ENCODE peak calls at places on chromosomes 13 and 19, in five cellular contexts. One of them, this sample, is unnamed.

GRCh38 chr19:38766276-38767047 is 6.9 kb downstream of the LGALS7 start:
- DNase-seq in thoracic aorta: no peak
- DNase-seq in foreskin fibroblast: no peak
- DNase-seq in keratinocyte: no peak
- DNase-seq in psoas muscle: peak; percentile 17
- DNase-seq in this sample: no peak

GRCh38 chr13:114066956-114067355 is 65.5 kb downstream of the RASA3 start:
- DNase-seq in thoracic aorta: no peak
- DNase-seq in foreskin fibroblast: no peak
- DNase-seq in keratinocyte: no peak
- DNase-seq in psoas muscle: no peak
- DNase-seq in this sample: no peak

GRCh38 chr13:77563110-77563509 is 27.6 kb downstream of the SCEL start:
- DNase-seq in thoracic aorta: no peak
- DNase-seq in foreskin fibroblast: peak; percentile 37
- DNase-seq in keratinocyte: no peak
- DNase-seq in psoas muscle: no peak
- DNase-seq in this sample: no peak

GRCh38 chr13:77620138-77620537 is 77.3 kb upstream of the SLAIN1 start:
- DNase-seq in thoracic aorta: no peak
- DNase-seq in foreskin fibroblast: no peak
- DNase-seq in keratinocyte: no peak
- DNase-seq in psoas muscle: no peak
- DNase-seq in this sample: no peak

GRCh38 chr19:54955356-54955755 is 8.0 kb upstream of the NLRP7 start:
- DNase-seq in thoracic aorta: no peak
- DNase-seq in foreskin fibroblast: no peak
- DNase-seq in keratinocyte: no peak
- DNase-seq in psoas muscle: no peak
- DNase-seq in this sample: no peak

GRCh38 chr19:54207908-54208783 is 7.5 kb downstream of the RPS9 start:
- DNase-seq in thoracic aorta: no peak
- DNase-seq in foreskin fibroblast: peak; percentile 86
- DNase-seq in keratinocyte: no peak
- DNase-seq in psoas muscle: peak; percentile 73
- DNase-seq in this sample: peak; percentile 66

GRCh38 chr13:74287672-74288169 is 153.5 kb upstream of the KLF12 start:
- DNase-seq in thoracic aorta: peak; percentile 25
- DNase-seq in foreskin fibroblast: peak; percentile 87
- DNase-seq in keratinocyte: no peak
- DNase-seq in psoas muscle: peak; percentile 77
- DNase-seq in this sample: peak; percentile 30

GRCh38 chr19:56567274-56568120 is at the start of gene ZNF470:
- DNase-seq in thoracic aorta: peak; percentile 85
- DNase-seq in foreskin fibroblast: peak; percentile 97
- DNase-seq in keratinocyte: peak; percentile 36
- DNase-seq in psoas muscle: peak; percentile 97
- DNase-seq in this sample: peak; percentile 96

GRCh38 chr13:43132228-43132627 is 108.8 kb downstream of the DNAJC15 start:
- DNase-seq in thoracic aorta: no peak
- DNase-seq in foreskin fibroblast: peak; percentile 37
- DNase-seq in keratinocyte: peak; percentile 9
- DNase-seq in psoas muscle: no peak
- DNase-seq in this sample: peak; percentile 42

GRCh38 chr13:37138169-37138568 is 32.7 kb upstream of the CSNK1A1L start:
- DNase-seq in thoracic aorta: no peak
- DNase-seq in foreskin fibroblast: peak; percentile 41
- DNase-seq in keratinocyte: no peak
- DNase-seq in psoas muscle: no peak
- DNase-seq in this sample: no peak

DNA sequence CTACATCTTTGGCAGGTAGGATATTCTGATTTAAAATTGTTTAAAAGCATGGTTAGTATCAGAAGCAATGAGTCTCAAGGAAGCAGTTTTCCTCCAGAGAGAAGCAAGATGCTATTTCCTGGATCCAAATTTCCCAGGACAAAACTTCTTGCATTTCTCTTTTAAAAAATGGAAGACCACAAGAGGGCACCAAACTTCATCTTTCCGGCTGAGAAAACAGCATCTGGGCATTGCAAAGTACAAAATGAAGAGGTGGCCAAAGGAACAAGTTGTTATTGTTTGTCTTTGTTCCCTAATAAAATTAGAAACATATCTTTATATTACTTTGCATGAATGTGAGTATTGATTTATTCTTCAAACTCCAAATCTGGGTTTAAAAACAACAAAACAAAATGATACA is 60.0 kb upstream of the LRCH1 start:
- DNase-seq in thoracic aorta: no peak
- DNase-seq in foreskin fibroblast: peak; percentile 81
- DNase-seq in keratinocyte: no peak
- DNase-seq in psoas muscle: no peak
- DNase-seq in this sample: peak; percentile 44
- TF ChIP-seq CTCF in thoracic aorta: peak; percentile 70
- TF ChIP-seq CTCF in foreskin fibroblast: peak; percentile 49
- TF ChIP-seq CTCF in keratinocyte: peak; percentile 34
- TF ChIP-seq CTCF in psoas muscle: peak; percentile 67
- TF ChIP-seq CTCF in this sample: peak; percentile 44

GRCh38 chr13:66663206-66663605 is 566.9 kb downstream of the PCDH9 start:
- DNase-seq in thoracic aorta: no peak
- DNase-seq in foreskin fibroblast: no peak
- DNase-seq in keratinocyte: no peak
- DNase-seq in psoas muscle: no peak
- DNase-seq in this sample: no peak

GRCh38 chr13:66661336-66661735 is 568.8 kb downstream of the PCDH9 start:
- DNase-seq in thoracic aorta: no peak
- DNase-seq in foreskin fibroblast: no peak
- DNase-seq in keratinocyte: no peak
- DNase-seq in psoas muscle: no peak
- DNase-seq in this sample: no peak

GRCh38 chr13:66660013-66660804 is 569.9 kb downstream of the PCDH9 start:
- DNase-seq in thoracic aorta: no peak
- DNase-seq in foreskin fibroblast: peak; percentile 67
- DNase-seq in keratinocyte: no peak
- DNase-seq in psoas muscle: no peak
- DNase-seq in this sample: peak; percentile 3

GRCh38 chr13:66665991-66666390 is 564.1 kb downstream of the PCDH9 start:
- DNase-seq in thoracic aorta: no peak
- DNase-seq in foreskin fibroblast: peak; percentile 93
- DNase-seq in keratinocyte: no peak
- DNase-seq in psoas muscle: peak; percentile 47
- DNase-seq in this sample: no peak
- TF ChIP-seq CTCF in thoracic aorta: no peak
- TF ChIP-seq CTCF in foreskin fibroblast: no peak
- TF ChIP-seq CTCF in keratinocyte: no peak
- TF ChIP-seq CTCF in psoas muscle: no peak
- TF ChIP-seq CTCF in this sample: no peak

DNA sequence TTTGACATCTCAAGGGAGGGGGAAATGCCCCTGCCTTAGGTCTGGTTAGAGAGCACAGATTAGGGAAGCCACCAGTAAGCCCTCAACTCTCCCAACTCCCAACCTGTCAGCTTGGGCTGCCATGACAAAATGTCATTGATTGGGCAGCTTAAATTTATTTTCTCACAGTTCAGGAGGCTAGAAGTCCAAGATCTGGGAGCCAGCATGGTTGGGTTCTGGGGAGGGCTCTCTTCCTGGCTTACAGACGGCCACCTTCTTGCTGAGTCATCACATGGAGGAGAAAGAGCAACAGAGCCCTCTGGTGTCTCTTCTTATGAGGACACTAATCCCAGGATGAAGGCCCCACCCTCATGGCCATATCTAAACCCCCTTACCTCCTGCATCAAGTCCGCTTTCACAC is 24.2 kb downstream of the C19orf12 start:
- DNase-seq in thoracic aorta: no peak
- DNase-seq in foreskin fibroblast: peak; percentile 68
- DNase-seq in keratinocyte: peak; percentile 25
- DNase-seq in psoas muscle: peak; percentile 54
- DNase-seq in this sample: no peak
- TF ChIP-seq CTCF in thoracic aorta: no peak
- TF ChIP-seq CTCF in foreskin fibroblast: peak; percentile 4
- TF ChIP-seq CTCF in keratinocyte: peak; percentile 70
- TF ChIP-seq CTCF in psoas muscle: peak; percentile 46
- TF ChIP-seq CTCF in this sample: peak; percentile 44

GRCh38 chr19:14916848-14917247 is 24.4 kb upstream of the OR7C2 start:
- DNase-seq in thoracic aorta: no peak
- DNase-seq in foreskin fibroblast: no peak
- DNase-seq in keratinocyte: no peak
- DNase-seq in psoas muscle: no peak
- DNase-seq in this sample: no peak
- TF ChIP-seq CTCF in thoracic aorta: no peak
- TF ChIP-seq CTCF in foreskin fibroblast: no peak
- TF ChIP-seq CTCF in keratinocyte: peak; percentile 54
- TF ChIP-seq CTCF in psoas muscle: no peak
- TF ChIP-seq CTCF in this sample: peak; percentile 38

GRCh38 chr19:15843186-15843585 is 27.7 kb upstream of the OR10H1 start:
- DNase-seq in thoracic aorta: no peak
- DNase-seq in foreskin fibroblast: no peak
- DNase-seq in keratinocyte: no peak
- DNase-seq in psoas muscle: no peak
- DNase-seq in this sample: no peak

GRCh38 chr19:15840833-15841232 is 25.4 kb upstream of the OR10H1 start:
- DNase-seq in thoracic aorta: no peak
- DNase-seq in foreskin fibroblast: no peak
- DNase-seq in keratinocyte: no peak
- DNase-seq in psoas muscle: no peak
- DNase-seq in this sample: no peak

GRCh38 chr19:15836595-15837398 is 21.3 kb upstream of the OR10H1 start:
- DNase-seq in thoracic aorta: peak; percentile 91
- DNase-seq in foreskin fibroblast: peak; percentile 93
- DNase-seq in keratinocyte: peak; percentile 84
- DNase-seq in psoas muscle: peak; percentile 96
- DNase-seq in this sample: peak; percentile 94

GRCh38 chr19:15846923-15847322 is 31.5 kb upstream of the OR10H1 start:
- DNase-seq in thoracic aorta: no peak
- DNase-seq in foreskin fibroblast: no peak
- DNase-seq in keratinocyte: no peak
- DNase-seq in psoas muscle: no peak
- DNase-seq in this sample: no peak

DNA sequence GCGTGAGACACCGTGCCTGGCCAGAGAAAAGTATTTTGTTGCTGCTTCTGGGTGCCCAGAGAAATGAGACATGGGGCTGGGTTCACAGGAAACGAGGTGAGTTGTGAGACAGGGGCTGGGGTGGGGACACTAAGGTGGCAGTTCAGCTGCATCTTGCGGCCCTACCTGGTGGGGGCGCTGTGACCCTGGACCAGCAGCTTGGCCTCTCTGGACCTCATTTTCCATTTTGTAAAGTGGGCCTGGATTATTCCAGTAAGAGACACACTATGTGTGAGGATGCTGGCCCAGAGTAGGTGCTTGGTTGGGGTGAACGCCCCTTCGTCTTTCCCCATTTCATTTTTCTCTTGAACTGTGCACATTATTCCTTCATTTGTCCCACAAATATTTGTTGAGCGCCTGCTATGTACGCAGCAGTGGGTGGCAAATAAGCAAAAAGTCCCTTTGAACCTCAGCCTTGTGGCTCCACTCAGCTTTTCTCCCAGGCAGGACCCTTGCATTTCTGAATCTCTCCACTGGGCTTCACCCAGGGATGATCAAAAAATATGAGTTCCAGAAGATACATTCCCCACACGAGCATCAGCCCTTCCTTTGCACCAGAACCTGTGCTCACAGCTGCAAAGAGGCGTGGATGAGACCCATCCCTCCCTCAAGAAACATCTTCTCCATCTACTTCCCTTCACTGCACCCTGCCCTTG is 26.6 kb upstream of the OR10H1 start:
- DNase-seq in thoracic aorta: no peak
- DNase-seq in foreskin fibroblast: no peak
- DNase-seq in keratinocyte: no peak
- DNase-seq in psoas muscle: no peak
- DNase-seq in this sample: no peak
- TF ChIP-seq CTCF in thoracic aorta: no peak
- TF ChIP-seq CTCF in foreskin fibroblast: no peak
- TF ChIP-seq CTCF in keratinocyte: peak; percentile 49
- TF ChIP-seq CTCF in psoas muscle: no peak
- TF ChIP-seq CTCF in this sample: no peak

GRCh38 chr13:40187836-40188591 is 478.4 kb downstream of the FOXO1 start:
- DNase-seq in thoracic aorta: no peak
- DNase-seq in foreskin fibroblast: no peak
- DNase-seq in keratinocyte: no peak
- DNase-seq in psoas muscle: no peak
- DNase-seq in this sample: no peak

GRCh38 chr13:40189426-40189825 is 477.0 kb downstream of the FOXO1 start:
- DNase-seq in thoracic aorta: no peak
- DNase-seq in foreskin fibroblast: no peak
- DNase-seq in keratinocyte: no peak
- DNase-seq in psoas muscle: no peak
- DNase-seq in this sample: no peak

GRCh38 chr13:40190656-40191100 is 475.8 kb downstream of the FOXO1 start:
- DNase-seq in thoracic aorta: no peak
- DNase-seq in foreskin fibroblast: peak; percentile 90
- DNase-seq in keratinocyte: peak; percentile 53
- DNase-seq in psoas muscle: no peak
- DNase-seq in this sample: no peak

GRCh38 chr13:40191186-40191980 is 475.1 kb downstream of the FOXO1 start:
- DNase-seq in thoracic aorta: no peak
- DNase-seq in foreskin fibroblast: peak; percentile 26
- DNase-seq in keratinocyte: no peak
- DNase-seq in psoas muscle: no peak
- DNase-seq in this sample: no peak

GRCh38 chr13:40189885-40190655 is 476.4 kb downstream of the FOXO1 start:
- DNase-seq in thoracic aorta: no peak
- DNase-seq in foreskin fibroblast: peak; percentile 47
- DNase-seq in keratinocyte: no peak
- DNase-seq in psoas muscle: no peak
- DNase-seq in this sample: no peak
- TF ChIP-seq CTCF in thoracic aorta: no peak
- TF ChIP-seq CTCF in foreskin fibroblast: no peak
- TF ChIP-seq CTCF in keratinocyte: no peak
- TF ChIP-seq CTCF in psoas muscle: no peak
- TF ChIP-seq CTCF in this sample: no peak

DNA sequence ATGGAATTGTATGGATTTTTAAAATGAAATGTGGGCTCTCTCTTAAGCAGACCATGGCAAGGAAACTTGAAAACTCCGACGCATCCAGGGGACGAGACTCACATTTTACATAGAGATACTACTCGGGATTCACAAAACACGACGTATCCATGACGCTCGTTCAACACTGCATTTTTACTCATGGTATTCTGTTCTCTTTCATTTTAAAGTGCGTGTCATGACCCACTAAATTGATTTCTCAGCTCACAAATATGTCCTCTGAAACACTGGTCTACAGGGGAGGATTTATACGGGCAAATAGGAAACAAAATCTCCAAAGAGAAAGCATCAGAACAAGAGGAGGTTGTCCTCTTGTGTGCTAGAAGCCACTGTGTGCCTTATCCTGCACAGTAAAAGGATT is 523.5 kb downstream of the MYO16 start:
- DNase-seq in thoracic aorta: no peak
- DNase-seq in foreskin fibroblast: no peak
- DNase-seq in keratinocyte: no peak
- DNase-seq in psoas muscle: no peak
- DNase-seq in this sample: no peak
- TF ChIP-seq CTCF in thoracic aorta: no peak
- TF ChIP-seq CTCF in foreskin fibroblast: no peak
- TF ChIP-seq CTCF in keratinocyte: no peak
- TF ChIP-seq CTCF in psoas muscle: no peak
- TF ChIP-seq CTCF in this sample: no peak

GRCh38 chr13:40682449-40683240 is 16.2 kb upstream of the FOXO1 start:
- DNase-seq in thoracic aorta: no peak
- DNase-seq in foreskin fibroblast: peak; percentile 39
- DNase-seq in keratinocyte: no peak
- DNase-seq in psoas muscle: no peak
- DNase-seq in this sample: no peak
- TF ChIP-seq CTCF in thoracic aorta: peak; percentile 71
- TF ChIP-seq CTCF in foreskin fibroblast: peak; percentile 17
- TF ChIP-seq CTCF in keratinocyte: no peak
- TF ChIP-seq CTCF in psoas muscle: peak; percentile 74
- TF ChIP-seq CTCF in this sample: peak; percentile 47